ENCODE peak calls at places on chromosomes 12 and 14, in six cellular contexts. E is heart left ventricle; U is transverse colon; Z is BE2C; Q is endodermal cell; G is CD8-positive, alpha-beta memory T cell. A is an unnamed sample. For H3K27me3 and H3K4me1, the result is how much of the 10 kb centered on the place peaks cover.

GRCh38 chr12:62259311-62259992 is 752 bp upstream of the USP15 start:
- DNase-seq in Z (no peak), Q (no peak), U (peak), G (no peak), E (no peak), A (no peak)

GRCh38 chr14:22870811-22871199 is 735 bp upstream of the LRP10 start:
- DNase-seq in Z (no peak), E (no peak), G (no peak), Q (no peak), U (no peak), A (no peak)

GRCh38 chr12:21264232-21264631 is 70.5 kb downstream of the SLCO1A2 start:
- DNase-seq in Q (no peak), Z (no peak), G (no peak), E (no peak), U (no peak), A (no peak)

GRCh38 chr14:64541971-64542838 is 1.7 kb downstream of the HSPA2 start:
- DNase-seq in G (no peak), E (no peak), Q (no peak), Z (no peak), U (no peak), A (no peak)

GRCh38 chr14:84247693-84248092 is 1282.3 kb upstream of the FLRT2 start:
- DNase-seq in G (no peak), Z (no peak), Q (no peak), U (no peak), E (no peak), A (no peak)

GRCh38 chr14:68884031-68885030 is 91.5 kb upstream of the ZFP36L1 start:
- DNase-seq in Q (no peak), E (peak), G (no peak), Z (no peak), U (peak), A (no peak)

GRCh38 chr12:75389061-75389460 is 1.8 kb upstream of the GLIPR1L2 start:
- DNase-seq in Q (no peak), Z (no peak), U (no peak), E (no peak), G (no peak), A (no peak)

GRCh38 chr14:87830443-87831096 is 162.4 kb downstream of the GALC start:
- DNase-seq in U (no peak), E (no peak), Z (no peak), Q (no peak), G (no peak), A (no peak)

GRCh38 chr12:24223926-24224325 is 274.5 kb upstream of the SOX5 start:
- DNase-seq in U (no peak), Q (no peak), G (no peak), Z (no peak), E (no peak), A (no peak)

GRCh38 chr14:88426271-88426670 is 40.8 kb downstream of the SPATA7 start:
- DNase-seq in U (no peak), E (no peak), Q (no peak), G (no peak), Z (no peak), A (no peak)

GRCh38 chr12:48982397-48983080 is 4.4 kb downstream of the WNT1 start:
- DNase-seq in G (no peak), Z (no peak), E (no peak), U (no peak), Q (peak), A (no peak)

GRCh38 chr14:65860956-65861631 is 448.6 kb downstream of the FUT8 start:
- DNase-seq in Z (no peak), U (no peak), E (no peak), Q (no peak), G (no peak), A (no peak)

GRCh38 chr14:76837524-76837923 is 11.3 kb downstream of the LRRC74A start:
- DNase-seq in E (no peak), G (no peak), U (no peak), Z (no peak), Q (no peak), A (no peak)

GRCh38 chr12:100493371-100494012 is 19.8 kb downstream of the NR1H4 start:
- DNase-seq in Z (no peak), U (peak), G (no peak), E (no peak), Q (no peak), A (no peak)

GRCh38 chr12:72790273-72790672 is 518.1 kb downstream of the TRHDE start:
- DNase-seq in E (no peak), Q (no peak), G (no peak), U (no peak), Z (no peak), A (no peak)

GRCh38 chr12:130632582-130633174 is 83.4 kb downstream of the RIMBP2 start:
- DNase-seq in G (no peak), E (no peak), Z (no peak), U (peak), Q (no peak), A (no peak)

GRCh38 chr14:32938719-32939253 is at the start of gene NPAS3:
- DNase-seq in E (no peak), G (no peak), Z (peak), U (no peak), Q (peak), A (no peak)

GRCh38 chr14:87992349-87992719 is 648 bp downstream of the GALC start:
- DNase-seq in G (no peak), Z (no peak), U (no peak), Q (no peak), E (no peak), A (no peak)

GRCh38 chr12:13195848-13196301 is 651 bp upstream of the EMP1 start:
- DNase-seq in G (no peak), Q (no peak), Z (no peak), E (peak), U (peak), A (no peak)

GRCh38 chr12:46659032-46659703 is 166.6 kb downstream of the SLC38A4 start:
- DNase-seq in G (no peak), Z (no peak), E (no peak), Q (no peak), U (no peak), A (no peak)

GRCh38 chr14:61645247-61645646 is 50.1 kb upstream of the HIF1A start:
- DNase-seq in E (no peak), U (no peak), G (no peak), Z (no peak), Q (no peak), A (no peak)

GRCh38 chr14:75558440-75558839 is 20.0 kb upstream of the FLVCR2 start:
- DNase-seq in G (no peak), E (no peak), U (no peak), Q (no peak), Z (no peak), A (no peak)

GRCh38 chr12:9933966-9934365 is 1.8 kb upstream of the CLEC2A start:
- DNase-seq in U (no peak), Z (no peak), E (no peak), G (no peak), Q (no peak), A (no peak)

GRCh38 chr12:124647316-124647715 is 79.9 kb upstream of the NCOR2 start:
- DNase-seq in Q (no peak), G (no peak), Z (no peak), U (no peak), E (no peak), A (no peak)

GRCh38 chr12:13347241-13348043 is 150.9 kb downstream of the EMP1 start:
- DNase-seq in Q (no peak), Z (peak), U (no peak), E (peak), G (no peak), A (no peak)

GRCh38 chr12:54504550-54504949 is 7.0 kb downstream of the NCKAP1L start:
- DNase-seq in U (no peak), Z (no peak), Q (no peak), G (no peak), E (no peak), A (no peak)

GRCh38 chr12:108551556-108551955 is 9.4 kb downstream of the SART3 start:
- DNase-seq in Q (no peak), U (no peak), Z (no peak), E (no peak), G (no peak), A (no peak)

GRCh38 chr14:33570717-33571058 is 380.2 kb downstream of the EGLN3 start:
- DNase-seq in U (no peak), G (no peak), Q (no peak), Z (no peak), E (no peak), A (no peak)

GRCh38 chr12:58893421-58893986 is 26.8 kb downstream of the LRIG3 start:
- DNase-seq in U (no peak), Z (no peak), G (no peak), Q (no peak), E (no peak), A (no peak)

GRCh38 chr12:19971396-19971802 is 396.9 kb upstream of the PDE3A start:
- DNase-seq in E (no peak), U (no peak), G (no peak), Z (peak), Q (peak), A (no peak)

DNA sequence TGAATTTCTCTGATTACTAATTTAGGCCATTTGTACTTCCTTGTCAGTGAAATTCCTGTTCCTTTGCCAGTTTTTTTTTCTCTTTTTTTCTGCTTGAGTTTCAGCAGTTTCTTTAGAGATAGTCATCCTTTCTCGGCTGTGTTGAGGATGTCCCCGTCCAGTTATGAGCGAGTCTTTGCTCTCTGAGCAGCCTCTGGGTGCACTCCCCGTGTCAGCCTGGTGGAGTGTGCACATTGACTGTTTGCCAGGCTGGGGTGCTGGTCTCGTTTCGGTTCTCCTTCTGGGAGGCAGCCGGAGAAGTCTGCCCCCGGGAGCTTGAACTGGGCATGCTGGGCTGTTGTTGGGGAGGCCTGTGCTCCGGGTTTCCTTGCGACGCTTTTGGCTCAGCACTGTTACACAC is 3.0 kb downstream of the PACS2 start:
- DNase-seq in U (no peak), Z (no peak), Q (no peak), E (no peak), G (no peak), A (no peak)
- H3K4me3 ChIP-seq in U (no peak), Z (no peak), Q (no peak), E (no peak), G (no peak), A (no peak)

DNA sequence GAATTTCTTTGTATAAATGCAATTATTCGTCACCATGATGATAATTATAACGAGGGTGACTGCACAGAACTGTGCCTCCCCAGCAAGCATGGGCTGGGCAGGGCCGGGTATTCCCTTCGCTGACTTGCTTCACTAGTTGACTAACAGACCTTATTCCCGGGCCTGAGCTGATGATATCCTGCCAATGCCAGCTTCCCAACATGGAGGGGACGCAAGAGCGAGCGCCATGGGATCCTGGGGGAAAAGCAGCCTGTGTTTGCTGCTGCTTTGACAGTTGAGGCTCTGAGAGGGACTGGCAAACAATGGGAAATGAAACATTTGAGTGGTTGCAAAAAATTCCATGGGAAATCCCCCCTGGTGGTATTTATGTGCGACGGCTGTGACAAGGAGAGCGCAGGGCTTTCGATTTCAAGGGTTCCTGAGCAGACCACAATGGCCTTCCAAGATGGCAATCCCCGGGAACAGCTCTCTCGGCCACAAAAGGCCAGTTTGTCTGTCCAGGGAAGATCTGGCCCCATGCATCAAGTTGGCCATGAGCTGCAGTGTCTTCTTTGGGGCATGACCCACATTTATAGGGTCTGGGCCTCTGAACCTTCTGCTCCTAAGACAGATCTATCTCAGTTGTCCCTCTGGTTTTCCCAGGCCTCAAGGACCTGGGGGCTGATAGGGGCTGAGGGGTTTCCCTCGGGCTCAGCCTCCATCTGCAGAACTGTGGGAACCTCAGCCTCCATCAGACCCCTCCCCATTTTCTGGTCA is 21.9 kb upstream of the MAP1LC3B2 start:
- DNase-seq in E (no peak), Z (no peak), U (peak), Q (no peak), G (no peak), A (peak)
- H3K27me3 ChIP-seq in E (under half), Z (under half), U (under half), Q (under half), G (under half), A (under half)

GRCh38 chr14:99578541-99579044 is 25.4 kb downstream of the CCDC85C start:
- DNase-seq in E (peak), G (no peak), Z (no peak), Q (no peak), U (peak), A (no peak)

GRCh38 chr14:99581371-99581770 is 22.6 kb downstream of the CCDC85C start:
- DNase-seq in Z (no peak), G (no peak), Q (no peak), U (no peak), E (no peak), A (no peak)

GRCh38 chr14:99579903-99580570 is 24.0 kb downstream of the CCDC85C start:
- DNase-seq in Z (no peak), U (peak), E (no peak), G (no peak), Q (peak), A (peak)

GRCh38 chr14:99576761-99577705 is 27.0 kb downstream of the CCDC85C start:
- DNase-seq in U (no peak), Z (no peak), E (no peak), Q (no peak), G (no peak), A (no peak)

DNA sequence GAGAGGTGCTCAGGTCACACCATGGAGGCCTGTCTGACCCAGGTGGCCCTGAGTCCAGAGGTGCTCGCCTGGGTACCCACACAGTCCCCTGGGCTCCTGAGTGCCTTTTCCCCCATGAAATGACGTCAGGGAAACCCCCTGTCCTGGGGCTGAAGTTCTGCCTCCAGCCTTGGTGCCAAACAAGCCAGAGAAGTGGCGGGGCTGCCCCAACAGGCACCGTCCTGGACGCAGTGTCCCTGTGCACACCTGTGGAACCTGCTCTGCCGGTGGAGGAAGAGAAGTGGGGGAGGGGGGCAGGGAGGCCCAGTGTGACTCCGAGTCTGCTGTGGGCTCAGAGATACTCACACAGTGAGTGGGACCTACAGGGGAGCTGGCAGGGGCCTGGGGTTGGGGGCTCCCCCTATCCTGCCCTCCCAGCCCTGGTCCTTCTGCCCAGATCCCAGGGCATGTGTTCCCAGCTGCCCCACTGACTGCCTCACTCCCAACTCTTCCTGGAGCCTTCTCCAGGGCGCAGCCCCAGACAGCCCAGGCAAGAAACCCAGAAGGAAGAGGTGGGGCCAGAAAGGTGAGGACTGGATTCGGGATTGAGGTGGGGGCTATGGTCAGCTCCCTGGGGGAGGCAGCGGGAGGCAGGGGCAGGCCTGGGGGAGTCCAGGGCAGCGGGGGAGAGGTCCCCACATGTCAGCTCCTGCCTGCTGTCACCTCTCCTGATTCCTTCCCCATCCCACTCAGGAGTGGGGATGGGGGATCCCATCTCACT is 24.8 kb downstream of the CCDC85C start:
- DNase-seq in Q (no peak), G (no peak), E (no peak), U (peak), Z (no peak), A (no peak)
- H3K4me1 ChIP-seq in Q (under half), G (under half), E (half or more), U (half or more), Z (under half), A (half or more)

GRCh38 chr12:103571286-103571685 is 15.8 kb upstream of the STAB2 start:
- DNase-seq in G (no peak), U (peak), Q (peak), Z (peak), E (peak), A (peak)
- H3K4me3 ChIP-seq in G (no peak), U (peak), Q (no peak), Z (no peak), E (peak), A (no peak)

DNA sequence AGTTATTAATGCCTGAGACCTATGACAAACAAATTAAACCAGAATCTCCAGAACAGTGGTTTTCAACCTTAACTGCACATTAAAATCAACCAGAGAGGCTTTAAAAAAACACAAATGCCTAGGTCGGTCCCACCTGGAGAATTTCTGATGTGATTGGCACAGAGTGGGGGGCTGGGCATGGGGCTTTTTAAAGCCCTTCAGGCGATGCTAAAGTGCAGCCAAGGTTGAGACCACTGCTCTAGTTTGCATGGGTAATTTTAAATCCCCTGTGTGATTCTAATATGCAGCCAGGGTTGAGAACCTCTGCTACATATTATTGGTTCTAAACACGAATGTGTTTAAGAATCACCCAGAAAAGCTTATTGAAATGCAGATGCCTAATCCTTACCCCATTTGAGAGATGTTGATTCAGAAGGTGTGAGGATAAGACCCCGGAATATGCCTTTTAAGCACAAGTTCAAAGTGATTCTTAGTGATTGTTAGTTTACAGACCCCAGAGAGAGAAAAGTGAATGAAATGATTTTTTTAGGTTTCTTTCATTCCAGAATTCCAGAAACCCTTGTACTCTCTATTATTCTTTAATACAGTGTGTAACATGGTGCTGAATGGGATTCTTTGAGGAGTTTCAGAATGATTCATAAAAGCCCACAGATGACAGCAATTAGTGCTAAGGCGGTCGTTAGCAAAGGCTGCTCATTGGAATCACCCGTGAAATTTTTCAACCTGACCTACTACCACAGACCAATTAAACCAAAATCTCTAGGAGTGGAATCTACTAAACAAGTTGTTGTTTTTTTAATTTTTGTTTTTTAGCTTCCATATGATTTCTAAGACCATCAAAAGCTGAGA is 44.9 kb downstream of the LIN7A start:
- DNase-seq in E (no peak), Q (peak), U (no peak), Z (no peak), G (no peak), A (no peak)
- H3K27me3 ChIP-seq in E (under half), Q (under half), U (under half), Z (under half), G (under half), A (under half)

DNA sequence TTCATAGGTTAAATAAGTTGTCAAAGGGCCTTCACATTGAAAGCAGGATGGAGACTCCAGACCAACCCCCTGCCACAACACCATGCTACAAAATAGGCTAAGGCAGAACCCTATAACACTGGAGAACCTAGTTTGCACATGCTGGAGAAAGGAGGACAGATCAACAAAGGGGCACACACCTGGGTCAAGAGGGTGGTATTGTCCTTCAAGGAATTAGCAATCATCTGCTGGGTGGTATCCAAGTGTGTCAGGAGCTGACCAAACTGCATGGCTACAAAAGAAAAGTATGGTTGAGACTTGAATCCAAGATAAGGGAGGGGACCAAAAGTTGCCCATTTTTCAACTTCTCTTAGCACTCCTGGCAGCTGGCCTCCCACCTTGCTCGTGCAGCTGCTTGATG is 9.2 kb downstream of the MBD6 start:
- DNase-seq in Q (no peak), U (no peak), Z (no peak), G (no peak), E (no peak), A (no peak)
- H3K4me1 ChIP-seq in Q (under half), U (under half), Z (under half), G (under half), E (under half), A (under half)

DNA sequence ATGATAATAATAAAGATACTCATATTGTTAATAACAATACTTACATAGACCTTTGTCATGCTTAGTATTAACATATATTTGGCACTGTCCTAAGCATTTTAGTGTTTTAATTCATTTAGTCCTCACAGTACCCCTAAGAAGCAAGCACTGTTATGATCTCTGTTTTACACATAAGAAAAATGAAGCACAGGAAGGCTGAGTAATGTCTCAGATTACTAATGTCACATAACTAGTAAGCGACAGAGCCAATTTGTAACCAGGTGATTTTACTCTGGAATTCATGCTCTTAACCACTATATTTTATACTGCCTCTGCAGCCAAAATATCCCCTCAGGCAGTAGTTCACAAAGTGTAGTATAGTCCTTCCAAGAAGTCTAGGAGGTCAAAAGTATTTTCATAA is 20.2 kb downstream of the TMEM253 start:
- DNase-seq in U (no peak), G (no peak), E (no peak), Z (no peak), Q (no peak), A (no peak)
- H3K4me3 ChIP-seq in U (no peak), G (no peak), E (no peak), Z (no peak), Q (no peak), A (no peak)